ENCODE peak calls at places on chromosomes 4 and X, in five cellular contexts. G is NCI-H2081, T is activated T-cell treated with anti-CD3 and anti-CD28 coated beads for 1 hour, S is amniotic epithelial cell, Z is iris pigment epithelial cell. N is an unnamed sample.

GRCh38 chrX:127313638-127314037 is 494.1 kb downstream of the PRR32 start:
- DNase-seq in G (no peak), T (no peak), S (no peak), Z (no peak), N (no peak)

GRCh38 chrX:48794993-48795501 is 6.8 kb upstream of the HDAC6 start:
- DNase-seq in G (no peak), T (no peak), S (peak; percentile 61), Z (peak; percentile 69), N (no peak)

GRCh38 chr4:110197421-110198398 is 705 bp downstream of the ELOVL6 start:
- DNase-seq in G (peak; percentile 60), T (peak; percentile 13), S (peak; percentile 37), Z (peak; percentile 49), N (peak; percentile 69)

GRCh38 chrX:21658152-21658737 is at the start of gene KLHL34:
- DNase-seq in G (no peak), T (no peak), S (no peak), Z (no peak), N (peak; percentile 39)

GRCh38 chrX:106874075-106874474 is 29.1 kb downstream of the RIPPLY1 start:
- DNase-seq in G (peak; percentile 43), T (no peak), S (peak; percentile 24), Z (peak; percentile 37), N (no peak)

GRCh38 chr4:140668111-140668510 is 88.1 kb downstream of the TBC1D9 start:
- DNase-seq in G (no peak), T (no peak), S (no peak), Z (no peak), N (no peak)

GRCh38 chrX:1027133-1027532 is 185.3 kb downstream of the CRLF2 start:
- DNase-seq in G (no peak), T (no peak), S (no peak), Z (no peak), N (no peak)

GRCh38 chr4:87530868-87531267 is 1.7 kb upstream of the SPARCL1 start:
- DNase-seq in G (no peak), T (no peak), S (peak; percentile 56), Z (peak; percentile 37), N (no peak)

GRCh38 chr4:56288663-56289062 is 98.6 kb downstream of the AASDH start:
- DNase-seq in G (no peak), T (no peak), S (no peak), Z (no peak), N (no peak)

GRCh38 chr4:7823416-7823824 is 116.2 kb downstream of the AFAP1 start:
- DNase-seq in G (no peak), T (no peak), S (no peak), Z (no peak), N (no peak)

GRCh38 chr4:136768925-136769275 is 763.4 kb downstream of the PCDH18 start:
- DNase-seq in G (no peak), T (no peak), S (peak; percentile 27), Z (peak; percentile 9), N (no peak)

GRCh38 chr4:3871181-3871852 is 105.1 kb downstream of the ADRA2C start:
- DNase-seq in G (no peak), T (no peak), S (no peak), Z (no peak), N (peak; percentile 97)

GRCh38 chrX:104913348-104913747 is 307.1 kb downstream of the TEX13A start:
- DNase-seq in G (no peak), T (no peak), S (peak; percentile 21), Z (peak; percentile 19), N (peak; percentile 41)

GRCh38 chr4:10773010-10773409 is 88.4 kb upstream of the CLNK start:
- DNase-seq in G (peak; percentile 94), T (no peak), S (no peak), Z (peak; percentile 2), N (no peak)

GRCh38 chrX:1581132-1581531 is 10.3 kb upstream of the AKAP17A start:
- DNase-seq in G (no peak), T (peak; percentile 57), S (peak; percentile 29), Z (peak; percentile 29), N (peak; percentile 67)

N was measured in H7.